ENCODE peak calls at places on chromosomes 1 and 21, in eight cellular contexts. E, O, K, H, J, M, V and L are unnamed samples.

GRCh38 chr1:111225717-111226400 is 1.7 kb upstream of the CHI3L2 start:
- DNase-seq in E (peak; percentile 36), O (no peak), K (peak; percentile 48), H (peak; percentile 36), J (no peak), M (no peak), V (no peak), L (no peak)

GRCh38 chr1:202952818-202953217 is 5.3 kb downstream of the ADIPOR1 start:
- DNase-seq in E (peak; percentile 53), O (no peak), K (peak; percentile 88), H (peak; percentile 87), J (no peak), M (no peak), V (no peak), L (peak; percentile 32)

GRCh38 chr1:17605582-17606344 is 66.3 kb downstream of the ARHGEF10L start:
- DNase-seq in E (peak; percentile 38), O (no peak), K (no peak), H (peak; percentile 28), J (no peak), M (no peak), V (no peak), L (peak; percentile 33)

GRCh38 chr1:213669964-213670691 is 317.6 kb upstream of the PROX1 start:
- DNase-seq in E (no peak), O (no peak), K (no peak), H (no peak), J (no peak), M (no peak), V (no peak), L (no peak)

GRCh38 chr1:92877081-92877711 is 45.4 kb downstream of the RPL5 start:
- DNase-seq in E (no peak), O (no peak), K (no peak), H (no peak), J (no peak), M (no peak), V (no peak), L (peak; percentile 27)

GRCh38 chr1:1199141-1199960 is 7.0 kb downstream of the TNFRSF18 start:
- DNase-seq in E (no peak), O (peak; percentile 11), K (no peak), H (no peak), J (no peak), M (no peak), V (no peak), L (no peak)

GRCh38 chr1:171222961-171223360 is 25.3 kb upstream of the FMO1 start:
- DNase-seq in E (no peak), O (no peak), K (peak; percentile 50), H (peak; percentile 59), J (peak; percentile 62), M (no peak), V (no peak), L (peak; percentile 10)

GRCh38 chr1:163307479-163308171 is 14.1 kb upstream of the NUF2 start:
- DNase-seq in E (peak; percentile 88), O (no peak), K (peak; percentile 69), H (peak; percentile 57), J (no peak), M (no peak), V (peak; percentile 41), L (peak; percentile 44)

GRCh38 chr1:159188375-159188788 is 16.3 kb upstream of the ACKR1 start:
- DNase-seq in E (peak; percentile 22), O (peak; percentile 60), K (peak; percentile 60), H (peak; percentile 51), J (peak; percentile 29), M (no peak), V (no peak), L (peak; percentile 3)

GRCh38 chr21:45496968-45497845 is 45.0 kb downstream of the SLC19A1 start:
- DNase-seq in E (no peak), O (peak; percentile 11), K (no peak), H (no peak), J (no peak), M (no peak), V (no peak), L (no peak)

GRCh38 chr21:41124626-41125240 is 43.2 kb upstream of the BACE2 start:
- DNase-seq in E (no peak), O (no peak), K (no peak), H (no peak), J (no peak), M (no peak), V (no peak), L (no peak)

GRCh38 chr1:200890027-200890426 is 4.7 kb upstream of the INAVA start:
- DNase-seq in E (no peak), O (no peak), K (no peak), H (no peak), J (no peak), M (no peak), V (no peak), L (no peak)

GRCh38 chr1:12339410-12339809 is 109.6 kb downstream of the VPS13D start:
- DNase-seq in E (no peak), O (no peak), K (peak; percentile 7), H (no peak), J (no peak), M (no peak), V (no peak), L (no peak)

GRCh38 chr1:109216662-109217061 is 2.9 kb downstream of the SARS1 start:
- DNase-seq in E (no peak), O (no peak), K (no peak), H (no peak), J (no peak), M (no peak), V (no peak), L (peak; percentile 31)

GRCh38 chr1:14064649-14065442 is 364.9 kb downstream of the PRDM2 start:
- DNase-seq in E (no peak), O (no peak), K (no peak), H (no peak), J (no peak), M (no peak), V (no peak), L (no peak)

GRCh38 chr1:187157552-187157951 is 328.8 kb downstream of the PLA2G4A start:
- DNase-seq in E (no peak), O (no peak), K (no peak), H (no peak), J (peak; percentile 28), M (no peak), V (no peak), L (peak; percentile 2)

GRCh38 chr21:42400525-42400924 is 3.2 kb upstream of the UBASH3A start:
- DNase-seq in E (peak; percentile 11), O (no peak), K (peak; percentile 6), H (no peak), J (no peak), M (no peak), V (no peak), L (no peak)

GRCh38 chr21:25490742-25491141 is 116.5 kb downstream of the MRPL39 start:
- DNase-seq in E (peak; percentile 40), O (no peak), K (no peak), H (no peak), J (no peak), M (no peak), V (no peak), L (no peak)

DNA sequence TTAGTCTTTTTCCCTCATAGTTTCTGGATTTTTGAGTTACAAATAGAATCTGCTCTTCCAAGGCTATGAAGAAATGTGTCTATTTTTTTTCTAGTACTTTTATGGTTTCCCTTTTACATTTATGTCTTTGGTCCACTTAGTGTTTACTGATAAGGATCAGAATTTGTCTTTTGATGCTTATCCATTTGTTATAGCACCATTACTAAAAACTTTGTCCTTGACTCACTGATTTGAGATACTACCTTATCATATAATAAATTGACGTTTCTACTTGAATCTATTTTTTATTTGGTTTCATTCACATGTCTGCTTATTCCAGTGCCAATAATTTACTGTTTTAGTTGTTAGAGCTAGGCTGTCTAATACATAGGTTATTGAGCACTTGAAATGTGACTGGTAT is 161.1 kb upstream of the DPYD start:
- DNase-seq in E (no peak), O (no peak), K (no peak), H (no peak), J (no peak), M (no peak), V (no peak), L (no peak)
- H3K4me3 ChIP-seq in E (no peak overlapping the region), O (no peak overlapping the region), K (no peak overlapping the region), H (no peak overlapping the region), J (no peak overlapping the region), M (no peak overlapping the region), V (no peak overlapping the region), L (no peak overlapping the region)

DNA sequence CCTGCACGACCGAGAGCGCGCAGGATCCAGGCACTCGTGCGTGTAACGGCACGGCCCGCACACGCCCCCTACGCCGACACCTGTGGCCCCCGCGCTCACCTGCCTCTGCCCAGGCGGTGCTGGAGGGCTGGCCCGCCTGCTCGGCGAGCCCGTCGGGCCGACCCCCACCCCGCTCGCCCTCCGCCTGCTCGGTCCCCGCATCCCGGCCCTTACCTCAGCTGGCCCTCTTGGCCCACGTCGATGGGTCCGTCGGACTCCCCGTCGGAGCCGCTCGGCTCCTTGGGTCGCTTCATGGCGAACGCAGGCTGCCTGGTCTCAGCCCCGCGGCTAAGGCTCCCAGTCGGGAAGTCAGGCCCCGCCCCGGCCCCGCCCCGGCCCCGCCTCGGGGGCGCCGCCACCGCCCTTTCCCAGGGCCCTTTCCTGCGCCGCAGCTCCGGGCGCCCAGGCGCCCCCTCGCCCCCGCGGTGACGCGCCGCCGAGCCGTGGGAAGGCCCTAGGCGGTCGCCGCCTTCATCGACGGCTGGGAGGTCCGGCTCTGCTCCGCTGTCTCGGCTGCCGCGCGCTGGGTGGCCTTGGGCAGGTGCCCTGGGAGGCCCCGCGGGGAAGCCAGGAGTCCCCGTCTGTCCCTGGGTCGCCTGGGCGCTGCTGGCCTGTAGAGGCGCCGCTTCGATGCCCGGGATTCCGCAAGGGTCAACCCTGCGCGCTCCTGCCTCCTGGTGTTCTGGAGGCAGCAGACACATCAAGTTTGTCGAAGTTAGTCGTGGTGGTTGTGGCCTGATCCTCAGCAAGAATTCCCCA is at the start of gene HEYL:
- DNase-seq in E (peak; percentile 19), O (peak; percentile 79), K (peak; percentile 56), H (peak; percentile 37), J (peak; percentile 77), M (peak; percentile 86), V (no peak), L (peak; percentile 71)
- TF ChIP-seq CTCF in E (peak; percentile 20), O (peak; percentile 45), K (peak; percentile 47), H (peak; percentile 60), J (peak; percentile 67), M (peak; percentile 57), V (peak; percentile 35), L (peak; percentile 39)

GRCh38 chr1:27010226-27010994 is 2.2 kb downstream of the TENT5B start:
- DNase-seq in E (no peak), O (no peak), K (no peak), H (no peak), J (no peak), M (no peak), V (no peak), L (no peak)
- H3K4me3 ChIP-seq in E (no peak overlapping the region), O (peak overlapping the region; percentile 18), K (no peak overlapping the region), H (no peak overlapping the region), J (no peak overlapping the region), M (no peak overlapping the region), V (no peak overlapping the region), L (peak overlapping the region; percentile 33)

DNA sequence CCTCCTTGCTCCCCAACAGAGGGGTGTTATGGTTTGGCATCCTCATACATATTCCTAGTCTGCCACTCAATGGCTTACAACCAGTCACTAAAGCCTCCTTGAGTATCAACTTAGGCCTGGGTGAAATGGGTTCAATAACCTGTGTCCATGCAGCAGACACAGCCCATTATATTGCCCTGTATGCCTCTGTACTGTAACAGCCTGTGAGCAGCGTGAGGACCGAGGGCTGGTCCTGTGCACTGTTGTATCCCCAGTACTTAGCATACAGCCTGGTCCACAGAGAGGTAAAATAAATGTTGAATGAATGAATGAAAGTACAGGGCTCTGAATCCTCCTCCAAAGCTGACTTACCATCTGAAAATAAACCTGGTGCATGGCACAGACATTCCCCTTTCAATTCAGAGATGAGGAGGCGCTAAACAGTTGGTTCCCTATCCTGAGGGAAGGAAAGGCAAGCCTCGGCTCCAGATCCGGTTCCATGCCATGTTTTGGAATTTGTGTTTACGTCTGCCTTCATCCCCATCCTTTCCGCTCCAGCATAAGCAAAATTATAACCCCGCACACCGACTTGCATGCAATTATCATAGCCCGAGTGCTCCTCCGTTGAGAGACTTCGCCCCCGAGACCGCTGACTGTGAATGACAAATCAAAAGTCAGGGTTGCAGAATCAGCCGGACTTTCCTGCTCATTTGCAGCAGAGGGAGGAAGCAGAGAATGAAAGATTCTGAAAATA is 45.0 kb upstream of the DNAJC6 start:
- DNase-seq in E (peak; percentile 37), O (no peak), K (peak; percentile 62), H (peak; percentile 60), J (peak; percentile 66), M (no peak), V (no peak), L (peak; percentile 48)
- TF ChIP-seq CTCF in E (no peak), O (no peak), K (no peak), H (no peak), J (no peak), M (no peak), V (no peak), L (no peak)